ENCODE peak calls at places on chromosomes 1 and 21, in seven cellular contexts. One of them, this sample, is unnamed.
A peak's percentile ranks its signal among the peaks of the same experiment; 100 is the strongest.

GRCh38 chr1:206470692-206471414 is 577 bp downstream of the IKBKE start:
- DNase-seq in right cardiac atrium: peak; percentile 67
- DNase-seq in lower lobe of right lung: no peak
- DNase-seq in naive thymus-derived CD4-positive, alpha-beta T cell: no peak
- DNase-seq in GM23248: peak; percentile 90
- DNase-seq in GM23338: peak; percentile 73
- DNase-seq in testis: no peak
- DNase-seq in this sample: no peak

GRCh38 chr1:94883688-94884087 is 43.2 kb downstream of the CNN3 start:
- DNase-seq in testis: no peak
- DNase-seq in right cardiac atrium: no peak
- DNase-seq in naive thymus-derived CD4-positive, alpha-beta T cell: peak; percentile 45
- DNase-seq in lower lobe of right lung: no peak
- DNase-seq in GM23248: peak; percentile 78
- DNase-seq in GM23338: no peak
- DNase-seq in this sample: no peak

GRCh38 chr1:45329445-45329844 is 2.8 kb downstream of the HPDL start:
- DNase-seq in GM23338: peak; percentile 72
- DNase-seq in naive thymus-derived CD4-positive, alpha-beta T cell: no peak
- DNase-seq in GM23248: peak; percentile 20
- DNase-seq in right cardiac atrium: no peak
- DNase-seq in lower lobe of right lung: no peak
- DNase-seq in testis: no peak
- DNase-seq in this sample: no peak

GRCh38 chr1:225343618-225344017 is 84.2 kb downstream of the LBR start:
- DNase-seq in GM23248: peak; percentile 24
- DNase-seq in testis: no peak
- DNase-seq in right cardiac atrium: no peak
- DNase-seq in lower lobe of right lung: no peak
- DNase-seq in naive thymus-derived CD4-positive, alpha-beta T cell: peak; percentile 2
- DNase-seq in GM23338: no peak
- DNase-seq in this sample: no peak

GRCh38 chr1:27725374-27726172 is at the start of gene FAM76A:
- DNase-seq in GM23338: peak; percentile 100
- DNase-seq in lower lobe of right lung: peak; percentile 100
- DNase-seq in right cardiac atrium: peak; percentile 100
- DNase-seq in naive thymus-derived CD4-positive, alpha-beta T cell: peak; percentile 100
- DNase-seq in GM23248: peak; percentile 100
- DNase-seq in testis: peak; percentile 99
- DNase-seq in this sample: peak; percentile 100

GRCh38 chr1:27359822-27360158 is 7.0 kb downstream of the MAP3K6 start:
- DNase-seq in right cardiac atrium: no peak
- DNase-seq in GM23338: no peak
- DNase-seq in lower lobe of right lung: no peak
- DNase-seq in testis: no peak
- DNase-seq in GM23248: no peak
- DNase-seq in naive thymus-derived CD4-positive, alpha-beta T cell: no peak
- DNase-seq in this sample: no peak

GRCh38 chr1:174060090-174060489 is 37.9 kb upstream of the RC3H1 start:
- DNase-seq in GM23248: peak; percentile 30
- DNase-seq in naive thymus-derived CD4-positive, alpha-beta T cell: no peak
- DNase-seq in GM23338: no peak
- DNase-seq in testis: no peak
- DNase-seq in lower lobe of right lung: no peak
- DNase-seq in right cardiac atrium: no peak
- DNase-seq in this sample: no peak

GRCh38 chr1:65795311-65795710 is 2.6 kb downstream of the PDE4B start:
- DNase-seq in lower lobe of right lung: no peak
- DNase-seq in testis: no peak
- DNase-seq in right cardiac atrium: no peak
- DNase-seq in GM23248: no peak
- DNase-seq in GM23338: no peak
- DNase-seq in naive thymus-derived CD4-positive, alpha-beta T cell: no peak
- DNase-seq in this sample: no peak

GRCh38 chr21:46326110-46326703 is 2.3 kb downstream of the PCNT start:
- DNase-seq in GM23338: peak; percentile 26
- DNase-seq in right cardiac atrium: no peak
- DNase-seq in lower lobe of right lung: no peak
- DNase-seq in naive thymus-derived CD4-positive, alpha-beta T cell: no peak
- DNase-seq in testis: no peak
- DNase-seq in GM23248: no peak
- DNase-seq in this sample: no peak

GRCh38 chr1:69648486-69648885 is 80.8 kb downstream of the LRRC7 start:
- DNase-seq in naive thymus-derived CD4-positive, alpha-beta T cell: peak; percentile 1
- DNase-seq in right cardiac atrium: no peak
- DNase-seq in lower lobe of right lung: no peak
- DNase-seq in GM23248: no peak
- DNase-seq in testis: no peak
- DNase-seq in GM23338: no peak
- DNase-seq in this sample: no peak

GRCh38 chr1:9652379-9653194 is 1.1 kb downstream of the PIK3CD start:
- DNase-seq in naive thymus-derived CD4-positive, alpha-beta T cell: peak; percentile 86
- DNase-seq in lower lobe of right lung: peak; percentile 70
- DNase-seq in testis: no peak
- DNase-seq in right cardiac atrium: peak; percentile 68
- DNase-seq in GM23338: peak; percentile 47
- DNase-seq in GM23248: peak; percentile 55
- DNase-seq in this sample: no peak

GRCh38 chr1:12358499-12358898 is 128.7 kb downstream of the VPS13D start:
- DNase-seq in GM23338: no peak
- DNase-seq in lower lobe of right lung: no peak
- DNase-seq in GM23248: no peak
- DNase-seq in right cardiac atrium: no peak
- DNase-seq in naive thymus-derived CD4-positive, alpha-beta T cell: no peak
- DNase-seq in testis: no peak
- DNase-seq in this sample: no peak

GRCh38 chr1:211829343-211830054 is 1.1 kb downstream of the LPGAT1 start:
- DNase-seq in GM23338: peak; percentile 81
- DNase-seq in naive thymus-derived CD4-positive, alpha-beta T cell: peak; percentile 13
- DNase-seq in GM23248: peak; percentile 56
- DNase-seq in lower lobe of right lung: no peak
- DNase-seq in testis: peak; percentile 68
- DNase-seq in right cardiac atrium: peak; percentile 52
- DNase-seq in this sample: peak; percentile 39

DNA sequence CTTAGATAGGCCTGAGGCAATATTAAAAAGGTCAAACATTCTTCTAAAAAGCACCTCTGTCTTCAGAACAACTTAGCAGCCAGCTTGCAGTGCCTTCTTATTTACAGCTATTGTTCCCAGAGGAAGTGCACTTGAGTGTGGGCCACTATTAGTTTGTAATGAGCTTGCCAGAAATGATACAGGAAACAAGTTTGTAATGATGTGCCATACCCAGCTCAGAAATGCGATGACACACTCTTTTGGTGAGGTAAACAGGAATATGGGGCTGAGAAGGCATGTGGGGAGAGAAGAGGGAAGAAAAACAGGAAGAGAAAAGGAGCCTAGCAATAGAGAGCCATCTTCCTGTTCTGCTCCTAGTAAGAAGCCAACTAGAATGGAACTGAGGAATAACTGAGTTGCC is 295.4 kb downstream of the AGBL4 start:
- DNase-seq in right cardiac atrium: no peak
- DNase-seq in GM23248: no peak
- DNase-seq in GM23338: no peak
- DNase-seq in naive thymus-derived CD4-positive, alpha-beta T cell: no peak
- DNase-seq in lower lobe of right lung: no peak
- DNase-seq in testis: no peak
- DNase-seq in this sample: no peak
- H3K4me3 ChIP-seq in right cardiac atrium: no peak overlapping the region
- H3K4me3 ChIP-seq in GM23248: no peak overlapping the region
- H3K4me3 ChIP-seq in GM23338: no peak overlapping the region
- H3K4me3 ChIP-seq in naive thymus-derived CD4-positive, alpha-beta T cell: no peak overlapping the region
- H3K4me3 ChIP-seq in lower lobe of right lung: no peak overlapping the region
- H3K4me3 ChIP-seq in testis: no peak overlapping the region
- H3K4me3 ChIP-seq in this sample: no peak overlapping the region

GRCh38 chr1:2297246-2298011 is 69.3 kb downstream of the SKI start:
- DNase-seq in GM23248: no peak
- DNase-seq in lower lobe of right lung: no peak
- DNase-seq in testis: no peak
- DNase-seq in GM23338: no peak
- DNase-seq in right cardiac atrium: peak; percentile 62
- DNase-seq in naive thymus-derived CD4-positive, alpha-beta T cell: no peak
- DNase-seq in this sample: no peak
- H3K27ac ChIP-seq in GM23248: no peak overlapping the region
- H3K27ac ChIP-seq in lower lobe of right lung: no peak overlapping the region
- H3K27ac ChIP-seq in testis: no peak overlapping the region
- H3K27ac ChIP-seq in GM23338: no peak overlapping the region
- H3K27ac ChIP-seq in right cardiac atrium: no peak overlapping the region
- H3K27ac ChIP-seq in naive thymus-derived CD4-positive, alpha-beta T cell: peak overlapping the region; percentile 98
- H3K27ac ChIP-seq in this sample: no peak overlapping the region

GRCh38 chr21:32411366-32412161 is 942 bp upstream of the EVA1C start:
- DNase-seq in right cardiac atrium: peak; percentile 99
- DNase-seq in naive thymus-derived CD4-positive, alpha-beta T cell: peak; percentile 44
- DNase-seq in lower lobe of right lung: peak; percentile 95
- DNase-seq in GM23338: peak; percentile 74
- DNase-seq in testis: peak; percentile 93
- DNase-seq in GM23248: peak; percentile 87
- DNase-seq in this sample: peak; percentile 87
- H3K27me3 ChIP-seq in right cardiac atrium: no peaks in the 10 kb centered on the region
- H3K27me3 ChIP-seq in naive thymus-derived CD4-positive, alpha-beta T cell: no peaks in the 10 kb centered on the region
- H3K27me3 ChIP-seq in lower lobe of right lung: no peaks in the 10 kb centered on the region
- H3K27me3 ChIP-seq in GM23338: peaks cover 71% of the 10 kb centered on the region
- H3K27me3 ChIP-seq in testis: no peaks in the 10 kb centered on the region
- H3K27me3 ChIP-seq in GM23248: no peaks in the 10 kb centered on the region
- H3K27me3 ChIP-seq in this sample: no peaks in the 10 kb centered on the region

DNA sequence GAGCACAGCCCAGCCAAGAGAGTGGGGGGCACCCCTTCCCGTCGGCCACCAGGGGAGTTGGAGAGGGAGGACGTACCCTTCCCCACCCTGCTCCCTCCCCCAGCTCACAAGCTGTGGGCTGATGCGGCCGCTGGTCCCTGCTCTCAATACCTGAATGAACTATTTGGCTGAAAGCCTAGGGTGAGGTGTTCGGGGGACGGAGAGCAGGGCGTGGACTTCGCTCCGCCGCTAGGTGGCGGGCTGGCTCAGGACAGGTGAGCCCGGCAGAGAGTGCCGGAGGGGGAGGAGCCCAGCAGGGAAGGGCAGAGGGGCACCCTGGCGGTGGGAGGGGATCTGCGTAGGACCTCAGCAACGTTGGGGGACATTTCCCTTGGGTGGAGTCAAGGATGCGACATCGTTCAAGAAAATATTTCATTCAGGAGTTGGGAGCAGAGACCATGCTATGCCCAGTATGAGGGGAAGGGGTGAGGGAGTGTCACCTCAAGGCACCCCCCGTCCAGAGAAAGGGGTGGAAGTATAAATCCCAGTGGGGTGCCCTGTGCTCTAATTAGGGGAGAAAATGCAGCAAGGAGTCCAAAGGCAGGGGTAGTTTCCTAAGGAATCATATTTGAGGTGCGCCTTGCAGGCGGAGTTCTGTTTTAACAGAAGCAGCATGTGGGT is 12.0 kb upstream of the RHBG start:
- DNase-seq in right cardiac atrium: no peak
- DNase-seq in GM23248: peak; percentile 57
- DNase-seq in testis: peak; percentile 74
- DNase-seq in GM23338: peak; percentile 97
- DNase-seq in naive thymus-derived CD4-positive, alpha-beta T cell: peak; percentile 58
- DNase-seq in lower lobe of right lung: peak; percentile 70
- DNase-seq in this sample: no peak
- H3K4me3 ChIP-seq in right cardiac atrium: no peak overlapping the region
- H3K4me3 ChIP-seq in GM23248: no peak overlapping the region
- H3K4me3 ChIP-seq in testis: no peak overlapping the region
- H3K4me3 ChIP-seq in GM23338: peak overlapping the region; percentile 62
- H3K4me3 ChIP-seq in naive thymus-derived CD4-positive, alpha-beta T cell: no peak overlapping the region
- H3K4me3 ChIP-seq in lower lobe of right lung: no peak overlapping the region
- H3K4me3 ChIP-seq in this sample: no peak overlapping the region